ENCODE peak calls at places on chromosomes 3 and 15, in five cellular contexts. N is mucosa of descending colon, D is AG04450, H is HepG2, M is RWPE2. G is an unnamed sample.

GRCh38 chr3:36892457-36893136 is 52.3 kb downstream of the TRANK1 start:
- DNase-seq in N (no peak), M (no peak), D (no peak), H (no peak), G (no peak)

GRCh38 chr3:195150194-195151118 is 120.5 kb downstream of the XXYLT1 start:
- DNase-seq in N (no peak), H (no peak), D (no peak), M (no peak), G (peak)

GRCh38 chr3:48427630-48427962 is 2.3 kb downstream of the PLXNB1 start:
- DNase-seq in M (peak), D (no peak), H (no peak), N (peak), G (no peak)

GRCh38 chr15:70615435-70616310 is 147.7 kb downstream of the UACA start:
- DNase-seq in N (no peak), D (no peak), M (no peak), H (no peak), G (no peak)

GRCh38 chr3:38084019-38084968 is 45.3 kb downstream of the DLEC1 start:
- DNase-seq in D (peak), N (no peak), H (peak), M (no peak), G (no peak)

GRCh38 chr15:89003865-89004725 is 84.2 kb upstream of the ABHD2 start:
- DNase-seq in M (no peak), H (peak), N (no peak), D (peak), G (no peak)

GRCh38 chr3:15535757-15536156 is 14.3 kb upstream of the COLQ start:
- DNase-seq in D (no peak), H (no peak), M (no peak), N (no peak), G (no peak)

GRCh38 chr3:122263974-122264588 is 61.0 kb upstream of the CSTA start:
- DNase-seq in M (no peak), H (no peak), N (no peak), D (no peak), G (no peak)

GRCh38 chr3:131033480-131034080 is 6.9 kb downstream of the NEK11 start:
- DNase-seq in D (no peak), M (no peak), N (no peak), H (peak), G (no peak)

GRCh38 chr3:115040673-115041286 is 106.3 kb downstream of the ZBTB20 start:
- DNase-seq in D (peak), M (no peak), H (peak), N (no peak), G (no peak)

GRCh38 chr3:143306419-143306818 is 186.8 kb downstream of the CHST2 start:
- DNase-seq in D (no peak), N (peak), H (no peak), M (no peak), G (no peak)

GRCh38 chr15:50145451-50145872 is 26.4 kb upstream of the ATP8B4 start:
- DNase-seq in D (peak), H (peak), M (no peak), N (no peak), G (no peak)

GRCh38 chr3:79247367-79248103 is 520.3 kb downstream of the ROBO1 start:
- DNase-seq in D (peak), M (no peak), N (no peak), H (no peak), G (no peak)

GRCh38 chr3:196948442-196949365 is 6.4 kb upstream of the NCBP2 start:
- DNase-seq in M (no peak), H (peak), N (no peak), D (no peak), G (no peak)

GRCh38 chr3:66302288-66302687 is 81.5 kb downstream of the SLC25A26 start:
- DNase-seq in D (no peak), M (no peak), N (no peak), H (no peak), G (no peak)

GRCh38 chr3:185353225-185353624 is 9.7 kb upstream of the MAP3K13 start:
- DNase-seq in D (no peak), H (no peak), N (no peak), M (no peak), G (no peak)

GRCh38 chr3:108118038-108118727 is 27.4 kb upstream of the CD47 start:
- DNase-seq in M (no peak), D (no peak), H (no peak), N (no peak), G (no peak)

G was measured in ureter.